ENCODE peak calls at places on chromosomes 4 and X, in four cellular contexts. M is pancreas, S is IMR-90, A is psoas muscle. L is an unnamed sample. For H3K9me3, the result is how much of the 10 kb centered on the place peaks cover.

GRCh38 chr4:185682236-185682635 is 129.8 kb downstream of the SORBS2 start:
- DNase-seq in M (no peak), S (peak), A (no peak), L (no peak)

GRCh38 chr4:83644677-83645639 is 109.0 kb downstream of the GPAT3 start:
- DNase-seq in M (no peak), S (peak), A (no peak), L (no peak)

GRCh38 chr4:183241322-183241640 is 78.8 kb downstream of the CLDN22 start:
- DNase-seq in M (no peak), S (peak), A (no peak), L (no peak)

GRCh38 chr4:52010976-52011375 is 9.2 kb downstream of the LRRC66 start:
- DNase-seq in M (no peak), S (no peak), A (no peak), L (no peak)

GRCh38 chr4:16537926-16538325 is 311.7 kb upstream of the TAPT1 start:
- DNase-seq in M (no peak), S (no peak), A (no peak), L (no peak)

GRCh38 chr4:30720021-30720655 is at the start of gene PCDH7:
- DNase-seq in M (peak), S (peak), A (peak), L (peak)

GRCh38 chr4:22348410-22348809 is 167.5 kb downstream of the ADGRA3 start:
- DNase-seq in M (no peak), S (peak), A (no peak), L (no peak)

GRCh38 chr4:29717658-29718057 is 1002.5 kb upstream of the PCDH7 start:
- DNase-seq in M (no peak), S (peak), A (no peak), L (no peak)

GRCh38 chr4:139453041-139453370 is 915 bp upstream of the RAB33B start:
- DNase-seq in M (no peak), S (no peak), A (no peak), L (no peak)

GRCh38 chr4:15244354-15244753 is 183.5 kb upstream of the C1QTNF7 start:
- DNase-seq in M (no peak), S (peak), A (no peak), L (no peak)

GRCh38 chr4:8675383-8675782 is 82.8 kb downstream of the CPZ start:
- DNase-seq in M (no peak), S (peak), A (no peak), L (no peak)

GRCh38 chrX:51779306-51779705 is 36.1 kb downstream of the GSPT2 start:
- DNase-seq in M (no peak), S (no peak), A (no peak), L (no peak)

GRCh38 chr4:8730159-8730558 is 137.6 kb downstream of the CPZ start:
- DNase-seq in M (no peak), S (no peak), A (peak), L (peak)

GRCh38 chrX:16212436-16212835 is 45.2 kb downstream of the MAGEB17 start:
- DNase-seq in M (peak), S (peak), A (no peak), L (no peak)

GRCh38 chr4:8820178-8821102 is 51.2 kb downstream of the HMX1 start:
- DNase-seq in M (peak), S (no peak), A (no peak), L (peak)

GRCh38 chr4:85496146-85496849 is 21.3 kb downstream of the ARHGAP24 start:
- DNase-seq in M (no peak), S (no peak), A (no peak), L (no peak)

GRCh38 chrX:72084114-72084513 is 47.6 kb downstream of the RTL5 start:
- DNase-seq in M (no peak), S (no peak), A (no peak), L (no peak)

GRCh38 chr4:35520059-35520458 is 724.3 kb downstream of the ARAP2 start:
- DNase-seq in M (no peak), S (no peak), A (no peak), L (no peak)

GRCh38 chrX:113982766-113983165 is 601.1 kb upstream of the HTR2C start:
- DNase-seq in M (no peak), S (no peak), A (no peak), L (no peak)

GRCh38 chrX:2819345-2820130 is 9.2 kb upstream of the GYG2 start:
- DNase-seq in M (no peak), S (peak), A (no peak), L (no peak)

GRCh38 chr4:138595731-138596465 is 353.7 kb upstream of the SLC7A11 start:
- DNase-seq in M (no peak), S (peak), A (no peak), L (no peak)

GRCh38 chr4:20443406-20443805 is 191.7 kb downstream of the SLIT2 start:
- DNase-seq in M (no peak), S (no peak), A (no peak), L (no peak)

GRCh38 chrX:40154229-40154852 is 56.6 kb upstream of the BCOR start:
- DNase-seq in M (peak), S (no peak), A (peak), L (no peak)

GRCh38 chr4:48341776-48342558 is 638 bp downstream of the SLAIN2 start:
- DNase-seq in M (peak), S (peak), A (peak), L (no peak)

GRCh38 chr4:48339642-48340041 is 1.7 kb upstream of the SLAIN2 start:
- DNase-seq in M (no peak), S (no peak), A (no peak), L (no peak)

GRCh38 chr4:48342559-48342878 is 1.2 kb downstream of the SLAIN2 start:
- DNase-seq in M (no peak), S (no peak), A (no peak), L (no peak)

GRCh38 chr4:48340276-48340904 is 939 bp upstream of the SLAIN2 start:
- DNase-seq in M (no peak), S (peak), A (no peak), L (no peak)

GRCh38 chr4:48340905-48341775 is at the start of gene SLAIN2:
- DNase-seq in M (peak), S (peak), A (peak), L (peak)
- TF ChIP-seq CTCF in M (peak), S (peak), A (peak), L (peak)

GRCh38 chr4:125085-125820 is 952 bp downstream of the ZNF718 start:
- DNase-seq in M (peak), S (peak), A (peak), L (no peak)
- H3K9me3 ChIP-seq in M (under half), S (under half), A (under half), L (under half)

DNA sequence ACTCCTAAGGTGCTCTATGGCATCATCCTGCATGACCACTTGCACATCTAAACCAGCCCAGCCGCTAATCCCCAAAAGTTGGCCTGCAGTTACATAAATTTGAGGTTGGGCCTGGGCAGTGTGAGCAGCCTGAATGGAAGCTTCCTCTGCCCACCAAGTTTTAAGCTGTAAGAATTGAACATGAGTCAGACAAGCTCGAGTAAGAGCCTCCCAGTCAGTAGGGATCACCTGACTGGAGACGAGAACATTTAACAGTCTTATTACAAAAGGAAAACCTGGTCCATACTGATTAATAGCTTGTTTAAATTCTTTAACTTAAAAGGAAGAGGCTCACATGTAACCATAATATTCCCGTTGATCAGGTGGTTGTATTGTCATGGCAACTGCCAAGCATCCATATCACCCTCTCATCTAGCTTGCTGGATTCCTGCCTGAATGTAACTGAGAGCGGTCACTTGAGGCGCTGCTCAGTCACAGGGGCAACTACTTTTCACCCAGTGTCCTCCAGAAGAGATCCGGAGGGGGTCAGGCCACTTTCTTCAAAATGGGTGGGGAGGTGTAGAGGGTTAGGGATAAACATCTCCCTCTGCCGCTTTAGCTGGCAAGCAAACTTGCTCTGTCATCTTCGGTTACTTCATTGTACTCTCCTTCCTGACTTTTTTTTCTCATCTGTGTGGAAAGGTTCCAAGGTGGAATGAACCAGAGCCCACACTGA is 56.6 kb upstream of the WDR1 start:
- DNase-seq in M (no peak), S (peak), A (no peak), L (no peak)
- H3K27ac ChIP-seq in M (no peak), S (no peak), A (peak), L (peak)

GRCh38 chrX:75989806-75990590 is 182.9 kb upstream of the PBDC1 start:
- DNase-seq in M (no peak), S (no peak), A (no peak), L (no peak)
- TF ChIP-seq CTCF in M (no peak), S (no peak), A (no peak), L (no peak)

GRCh38 chrX:70908541-70908940 is at the start of gene TEX11:
- DNase-seq in M (no peak), S (no peak), A (no peak), L (no peak)
- H3K9me3 ChIP-seq in M (under half), S (under half), A (under half), L (under half)